ENCODE peak calls at places on chromosome 2, in five cellular contexts. K is mesenchymal stem cell, H is neuronal stem cell, W is H1, S is trophoblast cell. Y is an unnamed sample. For H3K4me1, the result is how much of the 10 kb centered on the place peaks cover.

GRCh38 chr2:71894266-71894665 is 253.4 kb downstream of the CYP26B1 start:
- DNase-seq in K (no peak), S (no peak), W (no peak), H (no peak), Y (peak)

GRCh38 chr2:72367530-72368225 is 220.0 kb upstream of the CYP26B1 start:
- DNase-seq in W (no peak), K (peak), H (no peak), S (peak), Y (peak)

GRCh38 chr2:27446057-27446456 is 3.9 kb downstream of the KRTCAP3 start:
- DNase-seq in S (no peak), H (no peak), K (no peak), W (no peak), Y (no peak)

GRCh38 chr2:46373238-46373637 is 76.0 kb downstream of the EPAS1 start:
- DNase-seq in W (no peak), H (no peak), K (no peak), S (no peak), Y (no peak)

GRCh38 chr2:241218131-241219029 is 29.9 kb downstream of the ANO7 start:
- DNase-seq in K (peak), W (no peak), S (peak), H (peak), Y (peak)

GRCh38 chr2:24594283-24594682 is 103.2 kb downstream of the NCOA1 start:
- DNase-seq in H (no peak), W (no peak), S (no peak), K (no peak), Y (no peak)

GRCh38 chr2:165961818-165962217 is 8.2 kb upstream of the TTC21B start:
- DNase-seq in W (no peak), H (no peak), K (no peak), S (no peak), Y (no peak)

GRCh38 chr2:236667526-236667925 is 97.9 kb downstream of the ACKR3 start:
- DNase-seq in S (no peak), H (no peak), W (no peak), K (no peak), Y (no peak)

GRCh38 chr2:37880546-37880945 is 44.5 kb upstream of the RMDN2 start:
- DNase-seq in H (no peak), K (no peak), S (no peak), W (no peak), Y (no peak)

GRCh38 chr2:29392774-29393173 is 277.6 kb downstream of the CLIP4 start:
- DNase-seq in W (no peak), H (no peak), K (no peak), S (no peak), Y (no peak)

GRCh38 chr2:206116278-206116677 is 30.3 kb upstream of the INO80D start:
- DNase-seq in S (no peak), K (no peak), W (no peak), H (no peak), Y (no peak)

GRCh38 chr2:95010697-95011096 is 14.8 kb upstream of the MAL start:
- DNase-seq in S (no peak), H (no peak), K (no peak), W (no peak), Y (no peak)

GRCh38 chr2:233865838-233866237 is 2.3 kb downstream of the MSL3B start:
- DNase-seq in S (no peak), W (no peak), H (no peak), K (no peak), Y (peak)

GRCh38 chr2:233867993-233868532 is at the start of gene MSL3B:
- DNase-seq in S (peak), H (peak), W (no peak), K (peak), Y (peak)

GRCh38 chr2:233866479-233866878 is 1.7 kb downstream of the MSL3B start:
- DNase-seq in S (no peak), K (no peak), H (no peak), W (no peak), Y (no peak)

DNA sequence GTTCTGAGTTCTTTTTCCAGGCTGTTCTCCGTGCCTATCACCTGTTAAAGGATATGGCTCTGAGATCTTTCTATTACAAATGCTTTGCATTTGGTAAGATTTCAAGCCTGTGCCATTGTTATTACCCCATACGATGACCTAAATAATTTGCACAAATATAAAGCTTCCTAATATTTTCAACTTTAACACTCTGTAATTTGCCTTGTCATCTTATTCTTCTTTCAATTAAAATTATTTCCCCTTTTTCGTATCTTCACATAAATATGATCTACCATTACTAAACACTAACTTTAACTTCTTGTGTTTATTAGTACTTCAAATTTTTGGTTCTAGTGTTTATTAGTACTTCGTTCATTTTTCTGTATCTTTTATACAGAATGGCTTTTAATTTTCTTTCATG is 3.2 kb upstream of the MSL3B start:
- DNase-seq in W (no peak), S (no peak), K (no peak), H (no peak), Y (no peak)
- H2BK12ac ChIP-seq in W (no peak), S (no peak), K (no peak), H (no peak), Y (no peak)

DNA sequence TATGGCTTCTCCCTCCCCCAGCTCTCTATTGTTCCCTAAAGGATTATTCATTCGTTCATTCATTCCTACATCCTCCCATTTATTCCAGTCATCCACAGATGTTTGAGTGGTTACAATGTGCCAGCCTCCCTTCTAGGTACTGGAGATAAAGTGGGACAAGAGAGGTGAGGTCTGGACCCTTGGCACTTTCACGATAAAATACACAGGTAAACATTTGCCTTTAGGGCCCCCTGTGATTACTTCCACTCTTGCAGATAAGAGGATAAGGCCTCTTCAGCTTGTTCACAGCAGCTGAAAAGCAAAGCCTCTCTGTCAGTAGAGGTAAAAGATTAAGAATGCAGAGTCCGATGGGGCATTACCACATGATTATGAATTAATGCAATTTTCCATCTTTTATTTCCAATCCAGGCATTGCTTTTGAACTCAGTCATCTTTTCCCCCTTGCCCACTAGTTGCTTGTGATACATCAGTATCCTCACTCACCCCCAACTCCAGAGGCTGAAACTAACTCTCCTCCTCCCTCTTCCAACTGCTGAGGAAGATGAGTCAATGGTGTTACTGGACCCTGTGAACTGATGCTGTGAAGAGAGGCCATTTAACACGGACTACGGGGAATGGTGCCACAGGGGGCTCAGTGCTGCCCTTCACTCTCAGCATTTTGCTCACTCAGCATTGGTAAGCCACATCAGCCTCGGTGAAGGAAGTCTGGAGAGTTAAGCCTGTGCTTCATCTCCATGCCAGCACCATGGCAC is 1.1 kb upstream of the DPP4 start:
- DNase-seq in W (no peak), H (no peak), K (peak), S (no peak), Y (no peak)
- H3K4me1 ChIP-seq in W (under half), H (under half), K (under half), S (under half), Y (under half)

GRCh38 chr2:231704017-231704416 is 4.3 kb upstream of the PTMA start:
- DNase-seq in K (no peak), H (no peak), W (no peak), S (no peak), Y (no peak)

GRCh38 chr2:231696004-231696367 is 12.3 kb upstream of the PTMA start:
- DNase-seq in S (peak), K (no peak), H (no peak), W (no peak), Y (no peak)

GRCh38 chr2:231706731-231707624 is 1.3 kb upstream of the PTMA start:
- DNase-seq in K (peak), H (peak), W (peak), S (peak), Y (peak)

GRCh38 chr2:231699006-231699405 is 9.3 kb upstream of the PTMA start:
- DNase-seq in W (no peak), H (no peak), S (no peak), K (no peak), Y (no peak)

GRCh38 chr2:231701456-231702373 is 6.6 kb upstream of the PTMA start:
- DNase-seq in H (no peak), S (peak), K (peak), W (no peak), Y (no peak)
- H2BK12ac ChIP-seq in H (peak), S (no peak), K (peak), W (peak), Y (no peak)

GRCh38 chr2:127520424-127520823 is 5.9 kb downstream of the IWS1 start:
- DNase-seq in K (no peak), S (no peak), W (no peak), H (no peak), Y (no peak)

GRCh38 chr2:127526940-127527804 is 883 bp upstream of the IWS1 start:
- DNase-seq in S (peak), H (peak), K (no peak), W (no peak), Y (no peak)

GRCh38 chr2:127525692-127526141 is 572 bp downstream of the IWS1 start:
- DNase-seq in K (peak), W (no peak), S (peak), H (no peak), Y (no peak)

GRCh38 chr2:127526142-127526939 is at the start of gene IWS1:
- DNase-seq in W (peak), H (peak), S (peak), K (peak), Y (peak)

DNA sequence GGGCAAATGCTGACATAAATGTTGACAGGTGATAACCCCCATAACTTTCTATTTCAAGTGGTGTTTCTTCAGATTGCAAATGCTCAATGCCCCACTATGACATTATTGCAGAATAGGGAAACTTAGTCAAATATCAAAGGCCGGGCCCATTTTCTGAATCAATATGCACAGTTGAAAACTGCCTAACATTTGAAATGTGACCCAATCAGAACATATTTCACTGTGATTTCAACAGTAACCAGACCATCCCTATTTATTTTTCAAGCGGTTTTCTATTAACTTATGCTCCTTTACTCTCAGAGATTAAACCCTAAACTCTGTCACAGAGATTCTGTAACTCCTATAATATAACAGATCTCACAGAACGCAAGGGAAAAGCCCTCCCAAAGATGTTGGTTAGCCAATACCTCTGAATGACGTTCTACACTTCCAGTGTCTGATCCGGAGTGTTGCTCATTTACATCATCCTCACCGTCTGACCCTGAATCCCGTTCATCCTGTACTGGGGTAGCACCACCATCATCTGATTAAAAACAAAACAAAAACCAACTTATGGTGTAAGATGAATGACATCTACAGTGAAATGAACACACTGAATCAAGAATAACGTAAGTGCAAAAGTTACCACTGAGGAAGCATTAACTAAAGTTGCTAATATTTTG is 2.9 kb downstream of the IWS1 start:
- DNase-seq in S (no peak), H (no peak), W (no peak), K (no peak), Y (no peak)
- H3K4me1 ChIP-seq in S (under half), H (under half), W (under half), K (under half), Y (under half)

GRCh38 chr2:19207452-19207851 is 151.0 kb downstream of the OSR1 start:
- DNase-seq in H (no peak), S (no peak), K (no peak), W (no peak), Y (no peak)

GRCh38 chr2:19201911-19202310 is 156.5 kb downstream of the OSR1 start:
- DNase-seq in W (no peak), H (no peak), K (no peak), S (peak), Y (no peak)

GRCh38 chr2:19208479-19209204 is 149.8 kb downstream of the OSR1 start:
- DNase-seq in W (no peak), S (no peak), H (no peak), K (no peak), Y (no peak)

GRCh38 chr2:19209575-19210341 is 148.7 kb downstream of the OSR1 start:
- DNase-seq in H (no peak), S (no peak), W (no peak), K (no peak), Y (no peak)

DNA sequence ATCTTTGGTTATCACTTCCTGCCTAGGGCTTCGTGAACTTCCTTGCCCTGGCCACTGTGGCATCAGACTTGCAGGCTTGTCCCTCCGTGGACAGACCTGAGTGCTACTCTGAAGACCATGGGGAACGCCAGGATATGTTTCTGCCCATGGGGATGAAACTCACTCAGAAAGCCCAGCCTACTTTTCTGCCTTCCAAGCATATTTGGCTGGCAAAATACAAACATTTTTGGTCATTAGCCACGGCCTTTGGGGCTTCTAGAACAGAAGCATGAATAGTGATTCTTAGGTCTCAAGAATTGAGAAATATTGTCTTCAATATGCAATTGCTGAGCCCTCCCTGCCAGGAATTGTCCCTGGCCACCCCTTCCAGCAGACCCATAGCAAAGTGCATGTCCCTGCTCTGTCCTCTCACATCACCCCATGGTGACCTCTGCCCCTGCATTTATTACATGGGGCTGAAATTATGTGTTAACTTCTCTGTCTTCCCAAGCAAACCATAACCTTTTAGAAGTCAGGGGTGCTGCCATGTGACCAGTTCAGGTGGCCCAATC is 152.4 kb downstream of the OSR1 start:
- DNase-seq in K (no peak), H (no peak), W (no peak), S (no peak), Y (no peak)
- H2BK12ac ChIP-seq in K (no peak), H (no peak), W (no peak), S (no peak), Y (no peak)

GRCh38 chr2:113186421-113186820 is 12.7 kb downstream of the PSD4 start:
- DNase-seq in W (no peak), H (no peak), S (no peak), K (no peak), Y (no peak)
- H3K4me1 ChIP-seq in W (under half), H (under half), S (under half), K (under half), Y (under half)

DNA sequence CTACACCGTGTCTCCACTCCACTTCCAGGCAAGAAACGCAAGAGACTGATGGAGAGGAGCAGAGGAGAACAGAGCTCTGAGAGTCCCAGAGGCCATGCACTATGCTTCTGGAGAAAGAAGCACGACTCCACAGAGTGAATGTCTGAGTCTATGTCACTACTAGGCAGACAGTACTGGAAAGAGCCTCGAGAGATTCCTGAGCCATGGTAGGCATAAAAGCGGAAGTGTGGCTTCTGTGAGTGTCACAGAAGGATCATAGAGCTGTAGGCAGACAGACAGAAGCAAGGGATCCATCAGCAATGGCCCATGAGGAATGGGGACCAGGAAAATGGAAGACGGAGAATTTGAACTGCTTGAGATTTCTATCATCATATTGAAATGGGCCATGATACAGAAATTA is 542.6 kb downstream of the ZEB2 start:
- DNase-seq in S (no peak), W (no peak), H (no peak), K (no peak), Y (no peak)
- H2BK12ac ChIP-seq in S (no peak), W (no peak), H (no peak), K (no peak), Y (no peak)

GRCh38 chr2:30480703-30481322 is 33.8 kb downstream of the LCLAT1 start:
- DNase-seq in W (no peak), K (no peak), H (no peak), S (no peak), Y (no peak)
- H3K4me1 ChIP-seq in W (under half), K (under half), H (under half), S (under half), Y (under half)